ENCODE peak calls at places on chromosomes 13 and 19, in nine cellular contexts. E is thoracic aorta, K is body of pancreas, H is OCI-LY7, M is endothelial cell of umbilical vein, J is heart right ventricle, R is mucosa of descending colon, T is suprapubic skin, Z is aorta. X is an unnamed sample.
A peak's percentile ranks its signal among the peaks of the same experiment; 100 is the strongest.

GRCh38 chr13:106274551-106275208 is 260.8 kb downstream of the EFNB2 start:
- DNase-seq in E (no peak), K (no peak), H (no peak), M (no peak), J (no peak), R (no peak), T (no peak), Z (no peak), X (no peak)

GRCh38 chr19:2333807-2334211 is 5.3 kb downstream of the SPPL2B start:
- DNase-seq in E (no peak), K (no peak), H (no peak), M (no peak), J (no peak), R (no peak), T (no peak), Z (no peak), X (no peak)

GRCh38 chr13:40780822-40781401 is 8.5 kb upstream of the SLC25A15 start:
- DNase-seq in E (no peak), K (no peak), H (peak; percentile 51), M (no peak), J (no peak), R (no peak), T (peak; percentile 65), Z (no peak), X (no peak)

GRCh38 chr13:34156841-34157365 is 339.0 kb downstream of the RFC3 start:
- DNase-seq in E (peak; percentile 66), K (peak; percentile 94), H (no peak), M (peak; percentile 99), J (peak; percentile 48), R (peak; percentile 72), T (no peak), Z (peak; percentile 89), X (peak; percentile 82)

GRCh38 chr19:58218899-58219298 is 9.8 kb upstream of the ZNF544 start:
- DNase-seq in E (no peak), K (no peak), H (peak; percentile 54), M (peak; percentile 20), J (no peak), R (no peak), T (no peak), Z (no peak), X (no peak)

GRCh38 chr19:3006075-3006767 is 22.9 kb downstream of the TLE2 start:
- DNase-seq in E (no peak), K (no peak), H (peak; percentile 48), M (no peak), J (no peak), R (peak; percentile 30), T (no peak), Z (no peak), X (no peak)

GRCh38 chr19:51296331-51297093 is 14.9 kb upstream of the IGLON5 start:
- DNase-seq in E (no peak), K (no peak), H (no peak), M (no peak), J (no peak), R (no peak), T (no peak), Z (no peak), X (no peak)

GRCh38 chr13:75319244-75319643 is 162.7 kb downstream of the TBC1D4 start:
- DNase-seq in E (no peak), K (no peak), H (no peak), M (peak; percentile 21), J (no peak), R (no peak), T (no peak), Z (no peak), X (no peak)

GRCh38 chr19:56071151-56071550 is 49.9 kb downstream of the ZNF787 start:
- DNase-seq in E (no peak), K (no peak), H (peak; percentile 58), M (no peak), J (no peak), R (no peak), T (no peak), Z (no peak), X (no peak)

GRCh38 chr13:96575423-96576320 is 418.6 kb downstream of the OXGR1 start:
- DNase-seq in E (no peak), K (no peak), H (no peak), M (no peak), J (no peak), R (no peak), T (peak; percentile 85), Z (no peak), X (no peak)

GRCh38 chr13:99218969-99219368 is 18.3 kb downstream of the UBAC2 start:
- DNase-seq in E (no peak), K (no peak), H (no peak), M (no peak), J (no peak), R (peak; percentile 31), T (no peak), Z (no peak), X (no peak)

GRCh38 chr13:36822786-36823185 is 3.8 kb downstream of the RFXAP start:
- DNase-seq in E (no peak), K (no peak), H (no peak), M (peak; percentile 64), J (no peak), R (no peak), T (no peak), Z (no peak), X (no peak)

GRCh38 chr19:4454952-4455738 is 2.4 kb downstream of the UBXN6 start:
- DNase-seq in E (no peak), K (no peak), H (no peak), M (no peak), J (no peak), R (no peak), T (no peak), Z (no peak), X (no peak)

GRCh38 chr13:24050796-24051715 is 109.5 kb upstream of the SPATA13 start:
- DNase-seq in E (no peak), K (no peak), H (no peak), M (no peak), J (no peak), R (no peak), T (no peak), Z (no peak), X (no peak)

GRCh38 chr13:92390217-92390616 is 836.4 kb upstream of the GPC6 start:
- DNase-seq in E (no peak), K (no peak), H (no peak), M (no peak), J (no peak), R (peak; percentile 3), T (no peak), Z (no peak), X (no peak)

GRCh38 chr19:16627194-16627927 is 643 bp downstream of the MED26 start:
- DNase-seq in E (no peak), K (peak; percentile 22), H (peak; percentile 69), M (peak; percentile 30), J (peak; percentile 7), R (peak; percentile 23), T (no peak), Z (peak; percentile 82), X (no peak)

GRCh38 chr19:49338023-49338677 is 2.9 kb downstream of the CD37 start:
- DNase-seq in E (no peak), K (no peak), H (peak; percentile 69), M (no peak), J (no peak), R (no peak), T (peak; percentile 79), Z (peak; percentile 79), X (no peak)
- H3K4me3 ChIP-seq in E (peak overlapping the region; percentile 70), K (no peak overlapping the region), H (peak overlapping the region; percentile 76), M (no peak overlapping the region), J (peak overlapping the region; percentile 45), R (no peak overlapping the region), T (peak overlapping the region; percentile 43), Z (no peak overlapping the region), X (no peak overlapping the region)

GRCh38 chr19:42179501-42179817 is 38.0 kb downstream of the DEDD2 start:
- DNase-seq in E (no peak), K (no peak), H (no peak), M (no peak), J (no peak), R (no peak), T (no peak), Z (no peak), X (no peak)
- H3K4me1 ChIP-seq in E (peaks cover 5% of the 10 kb centered on the region), K (peaks cover 13% of the 10 kb centered on the region), H (peaks cover 52% of the 10 kb centered on the region), M (peaks cover 8% of the 10 kb centered on the region), J (peaks cover 8% of the 10 kb centered on the region), R (peaks cover 15% of the 10 kb centered on the region), T (peaks cover 19% of the 10 kb centered on the region), Z (no peaks in the 10 kb centered on the region), X (peaks cover 43% of the 10 kb centered on the region)

GRCh38 chr13:46615888-46616531 is 63.0 kb downstream of the LRCH1 start:
- DNase-seq in E (no peak), K (no peak), H (no peak), M (peak; percentile 83), J (no peak), R (no peak), T (no peak), Z (no peak), X (no peak)
- H3K4me3 ChIP-seq in E (peak overlapping the region; percentile 63), K (no peak overlapping the region), H (no peak overlapping the region), M (no peak overlapping the region), J (peak overlapping the region; percentile 25), R (no peak overlapping the region), T (peak overlapping the region; percentile 32), Z (peak overlapping the region; percentile 48), X (no peak overlapping the region)

DNA sequence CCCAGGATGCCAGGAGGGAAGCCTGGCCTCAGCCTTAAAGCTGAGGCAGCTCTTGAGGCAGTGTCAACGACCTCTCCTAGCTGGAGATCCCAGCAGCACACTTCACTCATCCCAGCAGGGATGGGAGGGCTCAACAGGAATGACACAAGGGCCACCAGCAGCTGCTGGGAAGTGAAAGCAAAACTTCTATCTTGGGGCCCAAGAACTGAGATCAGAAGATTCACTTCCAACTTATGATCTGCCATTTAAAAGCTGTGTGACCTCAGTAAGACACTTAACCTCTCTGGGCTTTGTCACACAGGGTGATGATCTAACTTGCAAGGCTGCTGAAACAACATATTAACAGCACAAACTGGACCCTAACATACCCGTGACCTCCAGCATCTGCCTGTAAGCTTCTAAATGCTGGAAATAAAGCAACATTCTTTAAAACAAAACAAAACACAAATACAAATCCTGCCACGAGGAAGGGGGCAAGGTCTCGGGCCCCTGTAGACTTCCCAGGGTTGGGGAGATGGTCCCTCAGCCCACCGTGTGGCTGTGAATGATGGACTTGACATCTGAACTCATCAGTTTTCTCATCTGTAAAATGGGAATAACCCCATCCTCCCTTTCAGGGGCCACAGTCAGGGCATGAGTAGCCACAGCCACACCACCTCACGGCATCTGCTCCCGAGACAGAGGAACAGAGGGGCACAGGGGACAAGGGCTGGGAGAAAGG is 22.7 kb downstream of the ELL start:
- DNase-seq in E (no peak), K (no peak), H (no peak), M (no peak), J (no peak), R (no peak), T (no peak), Z (no peak), X (no peak)
- H3K4me1 ChIP-seq in E (peaks cover 69% of the 10 kb centered on the region), K (peaks cover 80% of the 10 kb centered on the region), H (peaks cover 19% of the 10 kb centered on the region), M (peaks cover 6% of the 10 kb centered on the region), J (peaks cover 54% of the 10 kb centered on the region), R (peaks cover 62% of the 10 kb centered on the region), T (peaks cover 92% of the 10 kb centered on the region), Z (no peaks in the 10 kb centered on the region), X (peaks cover 44% of the 10 kb centered on the region)

GRCh38 chr13:71252191-71252704 is 614.8 kb downstream of the DACH1 start:
- DNase-seq in E (no peak), K (no peak), H (no peak), M (peak; percentile 86), J (no peak), R (no peak), T (no peak), Z (no peak), X (no peak)
- H3K4me3 ChIP-seq in E (no peak overlapping the region), K (no peak overlapping the region), H (no peak overlapping the region), M (no peak overlapping the region), J (no peak overlapping the region), R (no peak overlapping the region), T (no peak overlapping the region), Z (no peak overlapping the region), X (no peak overlapping the region)